ENCODE peak calls at places on chromosomes 2 and 18, in ten cellular contexts. One of them, this sample, is unnamed.

GRCh38 chr2:32940598-32940997 is 6.2 kb upstream of the LTBP1 start:
- DNase-seq in tibial artery: no peak
- DNase-seq in A673: no peak
- DNase-seq in GM12878: no peak
- DNase-seq in CD8-positive, alpha-beta T cell: no peak
- DNase-seq in kidney: no peak
- DNase-seq in fibroblast of lung: no peak
- DNase-seq in transverse colon: no peak
- DNase-seq in Panc1: no peak
- DNase-seq in pancreas: no peak
- DNase-seq in this sample: no peak

GRCh38 chr2:165376571-165376975 is 92.9 kb upstream of the CSRNP3 start:
- DNase-seq in tibial artery: no peak
- DNase-seq in A673: peak; percentile 60
- DNase-seq in GM12878: no peak
- DNase-seq in CD8-positive, alpha-beta T cell: no peak
- DNase-seq in kidney: no peak
- DNase-seq in fibroblast of lung: no peak
- DNase-seq in transverse colon: no peak
- DNase-seq in Panc1: no peak
- DNase-seq in pancreas: no peak
- DNase-seq in this sample: no peak

GRCh38 chr2:95041824-95042442 is 16.4 kb downstream of the MAL start:
- DNase-seq in tibial artery: no peak
- DNase-seq in A673: no peak
- DNase-seq in GM12878: no peak
- DNase-seq in CD8-positive, alpha-beta T cell: no peak
- DNase-seq in kidney: no peak
- DNase-seq in fibroblast of lung: no peak
- DNase-seq in transverse colon: no peak
- DNase-seq in Panc1: no peak
- DNase-seq in pancreas: no peak
- DNase-seq in this sample: no peak

GRCh38 chr2:128701443-128701842 is 382.8 kb upstream of the HS6ST1 start:
- DNase-seq in tibial artery: no peak
- DNase-seq in A673: no peak
- DNase-seq in GM12878: no peak
- DNase-seq in CD8-positive, alpha-beta T cell: no peak
- DNase-seq in kidney: no peak
- DNase-seq in fibroblast of lung: no peak
- DNase-seq in transverse colon: no peak
- DNase-seq in Panc1: no peak
- DNase-seq in pancreas: no peak
- DNase-seq in this sample: no peak

GRCh38 chr18:36372902-36373301 is 75.4 kb downstream of the FHOD3 start:
- DNase-seq in tibial artery: no peak
- DNase-seq in A673: no peak
- DNase-seq in GM12878: no peak
- DNase-seq in CD8-positive, alpha-beta T cell: no peak
- DNase-seq in kidney: no peak
- DNase-seq in fibroblast of lung: peak; percentile 99
- DNase-seq in transverse colon: no peak
- DNase-seq in Panc1: no peak
- DNase-seq in pancreas: no peak
- DNase-seq in this sample: no peak

GRCh38 chr18:77131652-77132368 is 773 bp downstream of the MBP start:
- DNase-seq in tibial artery: peak; percentile 64
- DNase-seq in A673: no peak
- DNase-seq in GM12878: no peak
- DNase-seq in CD8-positive, alpha-beta T cell: peak; percentile 37
- DNase-seq in kidney: peak; percentile 92
- DNase-seq in fibroblast of lung: no peak
- DNase-seq in transverse colon: peak; percentile 80
- DNase-seq in Panc1: no peak
- DNase-seq in pancreas: peak; percentile 82
- DNase-seq in this sample: no peak

GRCh38 chr2:120134263-120134662 is 88.9 kb downstream of the TMEM185B start:
- DNase-seq in tibial artery: no peak
- DNase-seq in A673: peak; percentile 18
- DNase-seq in GM12878: no peak
- DNase-seq in CD8-positive, alpha-beta T cell: no peak
- DNase-seq in kidney: no peak
- DNase-seq in fibroblast of lung: peak; percentile 99
- DNase-seq in transverse colon: no peak
- DNase-seq in Panc1: no peak
- DNase-seq in pancreas: no peak
- DNase-seq in this sample: no peak

GRCh38 chr2:19357383-19358241 is 811 bp downstream of the OSR1 start:
- DNase-seq in tibial artery: peak; percentile 30
- DNase-seq in A673: no peak
- DNase-seq in GM12878: no peak
- DNase-seq in CD8-positive, alpha-beta T cell: no peak
- DNase-seq in kidney: no peak
- DNase-seq in fibroblast of lung: peak; percentile 20
- DNase-seq in transverse colon: peak; percentile 42
- DNase-seq in Panc1: no peak
- DNase-seq in pancreas: no peak
- DNase-seq in this sample: no peak

GRCh38 chr2:176999331-176999730 is 213.3 kb upstream of the HNRNPA3 start:
- DNase-seq in tibial artery: no peak
- DNase-seq in A673: peak; percentile 7
- DNase-seq in GM12878: peak; percentile 37
- DNase-seq in CD8-positive, alpha-beta T cell: no peak
- DNase-seq in kidney: no peak
- DNase-seq in fibroblast of lung: peak; percentile 15
- DNase-seq in transverse colon: no peak
- DNase-seq in Panc1: no peak
- DNase-seq in pancreas: no peak
- DNase-seq in this sample: no peak

DNA sequence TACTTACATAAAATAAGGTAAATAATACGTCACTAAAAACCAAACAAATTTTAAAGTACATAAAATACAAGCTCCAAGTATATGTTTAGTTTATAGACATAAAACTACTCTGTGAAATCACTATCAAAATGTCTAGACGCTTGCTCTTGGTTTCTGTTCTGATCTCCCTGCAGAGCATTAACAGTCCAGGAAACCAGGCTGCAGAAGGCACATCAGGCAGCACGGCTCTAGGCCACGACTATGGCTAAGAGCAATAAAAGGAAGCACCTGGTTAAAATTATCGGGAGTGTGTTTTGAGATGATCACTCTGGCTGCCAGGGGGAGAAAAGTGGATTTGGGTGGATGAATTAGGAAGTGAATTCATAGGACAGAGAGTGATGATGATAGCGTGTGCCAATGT is 196.0 kb upstream of the SPHKAP start:
- DNase-seq in tibial artery: no peak
- DNase-seq in A673: no peak
- DNase-seq in GM12878: no peak
- DNase-seq in CD8-positive, alpha-beta T cell: no peak
- DNase-seq in kidney: no peak
- DNase-seq in fibroblast of lung: no peak
- DNase-seq in transverse colon: no peak
- DNase-seq in Panc1: no peak
- DNase-seq in pancreas: no peak
- DNase-seq in this sample: no peak
- H3K4me3 ChIP-seq in tibial artery: no peak overlapping the region
- H3K4me3 ChIP-seq in A673: no peak overlapping the region
- H3K4me3 ChIP-seq in GM12878: no peak overlapping the region
- H3K4me3 ChIP-seq in CD8-positive, alpha-beta T cell: no peak overlapping the region
- H3K4me3 ChIP-seq in kidney: no peak overlapping the region
- H3K4me3 ChIP-seq in fibroblast of lung: no peak overlapping the region
- H3K4me3 ChIP-seq in transverse colon: no peak overlapping the region
- H3K4me3 ChIP-seq in Panc1: no peak overlapping the region
- H3K4me3 ChIP-seq in pancreas: no peak overlapping the region
- H3K4me3 ChIP-seq in this sample: no peak overlapping the region

DNA sequence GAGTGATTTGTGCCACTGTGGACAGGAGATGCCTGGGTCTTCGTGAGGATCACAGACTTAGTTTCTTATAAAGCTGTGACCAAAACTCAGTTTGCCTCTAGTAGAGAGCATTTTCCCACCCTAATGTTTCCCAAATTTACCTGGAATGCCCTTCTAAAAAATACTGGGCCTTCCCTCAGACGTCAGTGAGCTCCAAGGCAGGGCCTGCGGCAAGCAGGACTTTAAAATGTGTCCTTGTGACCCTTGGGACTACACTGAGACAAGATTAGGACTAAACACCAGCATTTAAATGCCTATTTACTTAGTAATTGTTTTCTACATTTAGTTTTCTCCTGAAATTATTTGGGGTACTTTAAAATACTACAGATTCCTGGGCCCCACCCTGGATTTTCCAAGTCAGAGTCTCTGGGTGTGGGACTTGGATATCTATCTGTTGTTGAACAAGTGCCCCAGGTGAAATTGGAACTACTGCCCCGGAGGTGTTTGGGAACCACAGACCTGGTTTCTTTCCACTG is 14.3 kb downstream of the GATA6 start:
- DNase-seq in tibial artery: no peak
- DNase-seq in A673: no peak
- DNase-seq in GM12878: no peak
- DNase-seq in CD8-positive, alpha-beta T cell: no peak
- DNase-seq in kidney: no peak
- DNase-seq in fibroblast of lung: no peak
- DNase-seq in transverse colon: no peak
- DNase-seq in Panc1: no peak
- DNase-seq in pancreas: no peak
- DNase-seq in this sample: no peak
- H3K4me1 ChIP-seq in tibial artery: peaks cover 32% of the 10 kb centered on the region
- H3K4me1 ChIP-seq in A673: no peaks in the 10 kb centered on the region
- H3K4me1 ChIP-seq in GM12878: no peaks in the 10 kb centered on the region
- H3K4me1 ChIP-seq in CD8-positive, alpha-beta T cell: no peaks in the 10 kb centered on the region
- H3K4me1 ChIP-seq in kidney: no peaks in the 10 kb centered on the region
- H3K4me1 ChIP-seq in fibroblast of lung: no peaks in the 10 kb centered on the region
- H3K4me1 ChIP-seq in transverse colon: peaks cover 64% of the 10 kb centered on the region
- H3K4me1 ChIP-seq in Panc1: no peaks in the 10 kb centered on the region
- H3K4me1 ChIP-seq in pancreas: peaks cover 69% of the 10 kb centered on the region
- H3K4me1 ChIP-seq in this sample: no peaks in the 10 kb centered on the region

DNA sequence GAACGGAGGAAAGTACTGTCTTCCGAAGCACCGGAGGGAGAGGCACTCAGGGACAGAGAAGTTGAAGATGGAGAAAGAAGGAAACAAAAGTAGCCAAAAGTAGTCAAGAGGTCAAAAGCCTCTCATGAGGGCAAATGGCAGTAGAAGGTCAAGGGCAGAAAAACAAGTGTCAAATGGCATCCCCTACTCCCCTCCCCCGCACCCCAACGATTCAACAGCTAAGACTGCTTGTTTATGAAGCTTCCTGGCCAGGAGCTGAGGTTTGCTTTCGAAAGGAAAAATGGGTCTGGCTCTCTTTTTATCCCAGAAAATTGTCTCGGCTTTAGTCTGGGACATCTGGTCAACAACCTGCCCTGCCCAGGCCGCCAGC is 2.1 kb upstream of the TBR1 start:
- DNase-seq in tibial artery: no peak
- DNase-seq in A673: no peak
- DNase-seq in GM12878: no peak
- DNase-seq in CD8-positive, alpha-beta T cell: no peak
- DNase-seq in kidney: no peak
- DNase-seq in fibroblast of lung: no peak
- DNase-seq in transverse colon: no peak
- DNase-seq in Panc1: no peak
- DNase-seq in pancreas: no peak
- DNase-seq in this sample: no peak
- H3K4me3 ChIP-seq in tibial artery: peak overlapping the region; percentile 48
- H3K4me3 ChIP-seq in A673: no peak overlapping the region
- H3K4me3 ChIP-seq in GM12878: peak overlapping the region; percentile 39
- H3K4me3 ChIP-seq in CD8-positive, alpha-beta T cell: no peak overlapping the region
- H3K4me3 ChIP-seq in kidney: peak overlapping the region; percentile 45
- H3K4me3 ChIP-seq in fibroblast of lung: peak overlapping the region; percentile 38
- H3K4me3 ChIP-seq in transverse colon: peak overlapping the region; percentile 39
- H3K4me3 ChIP-seq in Panc1: peak overlapping the region; percentile 44
- H3K4me3 ChIP-seq in pancreas: no peak overlapping the region
- H3K4me3 ChIP-seq in this sample: peak overlapping the region; percentile 46

DNA sequence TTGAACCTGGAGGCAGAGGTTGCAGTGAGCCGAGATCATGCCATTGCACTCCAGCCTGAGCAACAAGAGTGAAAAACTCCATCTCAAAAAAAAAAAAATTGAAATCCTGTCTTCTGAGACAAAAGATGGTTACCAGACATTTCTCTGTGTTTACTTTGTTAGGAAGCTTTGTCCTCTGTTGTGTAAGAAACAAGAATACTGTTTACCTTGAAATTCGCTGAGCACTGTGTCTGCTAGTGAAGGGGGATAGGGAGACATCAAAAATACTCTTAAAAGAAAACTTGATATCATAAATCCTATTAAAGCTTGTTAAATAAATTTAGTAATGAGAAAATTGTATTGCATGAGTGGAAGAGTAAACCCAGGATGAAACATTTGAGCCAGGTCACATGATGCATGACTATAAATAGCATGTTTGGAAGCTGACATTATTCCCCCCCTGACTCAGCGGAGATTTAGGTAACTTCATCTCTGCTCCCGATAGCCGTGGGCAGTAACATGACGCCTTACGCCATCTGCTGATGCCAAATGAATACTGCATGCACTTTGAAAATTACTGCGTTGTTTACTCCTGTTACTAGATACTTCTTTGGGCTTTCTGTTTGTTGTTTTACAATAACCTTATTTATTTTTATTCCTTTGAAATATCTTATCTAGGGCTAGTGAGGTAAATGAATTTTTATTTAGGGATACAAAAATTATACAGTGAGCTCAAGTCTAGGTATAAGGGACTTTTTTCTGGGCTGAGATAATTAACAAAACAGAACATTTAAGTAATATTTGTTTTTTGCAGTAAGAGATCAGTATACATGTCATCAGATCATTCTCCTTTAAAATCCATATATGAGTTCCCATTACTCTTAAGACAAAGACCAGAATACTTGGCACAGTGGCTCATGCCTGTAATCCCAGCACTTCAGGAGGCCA is 134.9 kb downstream of the MAP3K20 start:
- DNase-seq in tibial artery: peak; percentile 80
- DNase-seq in A673: peak; percentile 86
- DNase-seq in GM12878: peak; percentile 40
- DNase-seq in CD8-positive, alpha-beta T cell: peak; percentile 44
- DNase-seq in kidney: no peak
- DNase-seq in fibroblast of lung: peak; percentile 94
- DNase-seq in transverse colon: peak; percentile 63
- DNase-seq in Panc1: peak; percentile 92
- DNase-seq in pancreas: peak; percentile 65
- DNase-seq in this sample: peak; percentile 27
- H3K4me1 ChIP-seq in tibial artery: peaks cover 21% of the 10 kb centered on the region
- H3K4me1 ChIP-seq in A673: peaks cover 4% of the 10 kb centered on the region
- H3K4me1 ChIP-seq in GM12878: no peaks in the 10 kb centered on the region
- H3K4me1 ChIP-seq in CD8-positive, alpha-beta T cell: no peaks in the 10 kb centered on the region
- H3K4me1 ChIP-seq in kidney: no peaks in the 10 kb centered on the region
- H3K4me1 ChIP-seq in fibroblast of lung: peaks cover 3% of the 10 kb centered on the region
- H3K4me1 ChIP-seq in transverse colon: no peaks in the 10 kb centered on the region
- H3K4me1 ChIP-seq in Panc1: peaks cover 24% of the 10 kb centered on the region
- H3K4me1 ChIP-seq in pancreas: no peaks in the 10 kb centered on the region
- H3K4me1 ChIP-seq in this sample: peaks cover 3% of the 10 kb centered on the region

GRCh38 chr2:70887208-70887549 is 48.5 kb upstream of the ATP6V1B1 start:
- DNase-seq in tibial artery: no peak
- DNase-seq in A673: no peak
- DNase-seq in GM12878: no peak
- DNase-seq in CD8-positive, alpha-beta T cell: no peak
- DNase-seq in kidney: no peak
- DNase-seq in fibroblast of lung: no peak
- DNase-seq in transverse colon: no peak
- DNase-seq in Panc1: no peak
- DNase-seq in pancreas: no peak
- DNase-seq in this sample: no peak
- H3K4me3 ChIP-seq in tibial artery: peak overlapping the region; percentile 37
- H3K4me3 ChIP-seq in A673: peak overlapping the region; percentile 50
- H3K4me3 ChIP-seq in GM12878: no peak overlapping the region
- H3K4me3 ChIP-seq in CD8-positive, alpha-beta T cell: peak overlapping the region; percentile 50
- H3K4me3 ChIP-seq in kidney: peak overlapping the region; percentile 23
- H3K4me3 ChIP-seq in fibroblast of lung: no peak overlapping the region
- H3K4me3 ChIP-seq in transverse colon: peak overlapping the region; percentile 32
- H3K4me3 ChIP-seq in Panc1: peak overlapping the region; percentile 42
- H3K4me3 ChIP-seq in pancreas: peak overlapping the region; percentile 31
- H3K4me3 ChIP-seq in this sample: peak overlapping the region; percentile 45

This sample was measured in effector memory CD4-positive, alpha-beta T cell.